ENCODE peak calls at places on chromosomes 3 and 15, in six cellular contexts. E is EL; T is activated T-helper 1 cell treated with Interleukin-2 at 50 U/mL for 16 hours; F is NCI-H1417 treated with DMSO at 0.1 percent for 48 hours; O is bronchial epithelial cell; J is activated naive CD4-positive, alpha-beta T cell treated with anti-CD3 and anti-CD28 coated beads, Interleukin-2, amount 10 ng/mL, durations not matched to agents 7 days and 5 days. X is an unnamed sample.

GRCh38 chr15:68637755-68638405 is 59.1 kb downstream of the CORO2B start:
- DNase-seq in E (no peak), T (no peak), F (peak; percentile 82), O (no peak), J (no peak), X (peak; percentile 98)

GRCh38 chr3:154247806-154248480 is 76.3 kb downstream of the DHX36 start:
- DNase-seq in E (no peak), T (no peak), F (no peak), O (no peak), J (no peak), X (no peak)

GRCh38 chr3:37526511-37526910 is 335.2 kb upstream of the CTDSPL start:
- DNase-seq in E (no peak), T (no peak), F (no peak), O (no peak), J (no peak), X (peak; percentile 84)

GRCh38 chr15:57224664-57225063 is 151.6 kb upstream of the CGNL1 start:
- DNase-seq in E (peak; percentile 69), T (no peak), F (no peak), O (no peak), J (no peak), X (no peak)

GRCh38 chr3:153623834-153624233 is 461.8 kb downstream of the RAP2B start:
- DNase-seq in E (no peak), T (no peak), F (no peak), O (no peak), J (no peak), X (no peak)

GRCh38 chr3:10443791-10444429 is 61.5 kb downstream of the ATP2B2 start:
- DNase-seq in E (no peak), T (no peak), F (no peak), O (no peak), J (no peak), X (no peak)

GRCh38 chr15:40081691-40082194 is 26.9 kb downstream of the BMF start:
- DNase-seq in E (peak; percentile 55), T (no peak), F (no peak), O (no peak), J (peak; percentile 30), X (peak; percentile 41)

GRCh38 chr15:77607894-77608261 is 24.8 kb downstream of the LINGO1 start:
- DNase-seq in E (no peak), T (no peak), F (no peak), O (no peak), J (no peak), X (no peak)

GRCh38 chr3:67901681-67902080 is 247.3 kb upstream of the SUCLG2 start:
- DNase-seq in E (no peak), T (no peak), F (no peak), O (no peak), J (peak; percentile 22), X (no peak)

GRCh38 chr3:96449803-96450202 is 364.6 kb upstream of the EPHA6 start:
- DNase-seq in E (no peak), T (no peak), F (peak; percentile 38), O (no peak), J (no peak), X (no peak)

GRCh38 chr3:40200754-40201316 is 108.7 kb upstream of the EIF1B start:
- DNase-seq in E (peak; percentile 15), T (no peak), F (no peak), O (no peak), J (no peak), X (no peak)

GRCh38 chr3:145719118-145719517 is 441.9 kb downstream of the PLOD2 start:
- DNase-seq in E (no peak), T (no peak), F (no peak), O (no peak), J (no peak), X (no peak)

GRCh38 chr3:59248976-59249375 is 199.2 kb upstream of the CFAP20DC start:
- DNase-seq in E (no peak), T (no peak), F (no peak), O (no peak), J (no peak), X (no peak)

X was measured in MG63.